ENCODE peak calls at places on chromosome 20, in seven cellular contexts. One of them, this sample, is unnamed. For H3K36me3, the result is how much of the 10 kb centered on the place peaks cover.

GRCh38 chr20:16821211-16822089 is 73.3 kb downstream of the OTOR start:
- DNase-seq in GM12878: no peak
- DNase-seq in HCT116: peak
- DNase-seq in HepG2: peak
- DNase-seq in GM23338: peak
- DNase-seq in K562: peak
- DNase-seq in SK-N-SH: peak
- DNase-seq in this sample: peak

GRCh38 chr20:52420805-52421204 is 229.2 kb upstream of the ZFP64 start:
- DNase-seq in GM12878: no peak
- DNase-seq in HCT116: no peak
- DNase-seq in HepG2: no peak
- DNase-seq in GM23338: no peak
- DNase-seq in K562: no peak
- DNase-seq in SK-N-SH: no peak
- DNase-seq in this sample: no peak

GRCh38 chr20:1324598-1325172 is 4.3 kb downstream of the SDCBP2 start:
- DNase-seq in GM12878: no peak
- DNase-seq in HCT116: no peak
- DNase-seq in HepG2: no peak
- DNase-seq in GM23338: no peak
- DNase-seq in K562: peak
- DNase-seq in SK-N-SH: no peak
- DNase-seq in this sample: no peak

GRCh38 chr20:5104479-5104878 is 15.3 kb downstream of the PCNA start:
- DNase-seq in GM12878: no peak
- DNase-seq in HCT116: no peak
- DNase-seq in HepG2: no peak
- DNase-seq in GM23338: no peak
- DNase-seq in K562: no peak
- DNase-seq in SK-N-SH: no peak
- DNase-seq in this sample: no peak

GRCh38 chr20:38755324-38755910 is 7.2 kb downstream of the ACTR5 start:
- DNase-seq in GM12878: no peak
- DNase-seq in HCT116: no peak
- DNase-seq in HepG2: no peak
- DNase-seq in GM23338: no peak
- DNase-seq in K562: no peak
- DNase-seq in SK-N-SH: no peak
- DNase-seq in this sample: no peak

GRCh38 chr20:11467436-11467835 is 450.3 kb upstream of the BTBD3 start:
- DNase-seq in GM12878: no peak
- DNase-seq in HCT116: no peak
- DNase-seq in HepG2: no peak
- DNase-seq in GM23338: no peak
- DNase-seq in K562: no peak
- DNase-seq in SK-N-SH: no peak
- DNase-seq in this sample: no peak

GRCh38 chr20:34364013-34364382 is 925 bp downstream of the ITCH start:
- DNase-seq in GM12878: no peak
- DNase-seq in HCT116: no peak
- DNase-seq in HepG2: no peak
- DNase-seq in GM23338: no peak
- DNase-seq in K562: peak
- DNase-seq in SK-N-SH: no peak
- DNase-seq in this sample: no peak

GRCh38 chr20:49867453-49868215 is 47.7 kb downstream of the SPATA2 start:
- DNase-seq in GM12878: peak
- DNase-seq in HCT116: no peak
- DNase-seq in HepG2: no peak
- DNase-seq in GM23338: peak
- DNase-seq in K562: no peak
- DNase-seq in SK-N-SH: no peak
- DNase-seq in this sample: no peak

GRCh38 chr20:23050847-23051627 is 1.6 kb upstream of the THBD start:
- DNase-seq in GM12878: no peak
- DNase-seq in HCT116: peak
- DNase-seq in HepG2: no peak
- DNase-seq in GM23338: peak
- DNase-seq in K562: peak
- DNase-seq in SK-N-SH: no peak
- DNase-seq in this sample: no peak

GRCh38 chr20:48015943-48016723 is 230.9 kb upstream of the SULF2 start:
- DNase-seq in GM12878: no peak
- DNase-seq in HCT116: no peak
- DNase-seq in HepG2: no peak
- DNase-seq in GM23338: no peak
- DNase-seq in K562: no peak
- DNase-seq in SK-N-SH: no peak
- DNase-seq in this sample: no peak

GRCh38 chr20:48405909-48406308 is 421.9 kb downstream of the PREX1 start:
- DNase-seq in GM12878: no peak
- DNase-seq in HCT116: no peak
- DNase-seq in HepG2: peak
- DNase-seq in GM23338: peak
- DNase-seq in K562: peak
- DNase-seq in SK-N-SH: peak
- DNase-seq in this sample: no peak

DNA sequence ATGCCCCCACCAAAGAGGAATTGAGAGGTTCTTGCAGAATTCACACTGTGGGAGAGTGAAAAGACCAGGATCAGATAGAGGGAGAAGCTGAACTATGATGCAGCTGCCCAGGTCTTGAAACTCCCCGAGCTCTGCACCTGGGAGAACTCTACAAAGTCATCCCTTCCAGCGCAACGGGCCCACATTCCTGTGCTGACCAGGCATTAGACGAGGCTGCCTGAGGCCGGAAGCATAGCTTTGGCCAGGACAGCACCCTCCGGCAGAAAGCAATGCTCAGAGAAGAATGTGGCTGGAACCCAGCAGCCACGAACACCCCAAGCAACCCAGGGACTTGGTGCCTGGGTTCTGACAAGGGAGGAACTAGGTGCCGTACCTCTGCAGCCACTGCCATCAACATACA is 281.5 kb upstream of the CDH4 start:
- DNase-seq in GM12878: no peak
- DNase-seq in HCT116: no peak
- DNase-seq in HepG2: no peak
- DNase-seq in GM23338: no peak
- DNase-seq in K562: no peak
- DNase-seq in SK-N-SH: no peak
- DNase-seq in this sample: no peak
- TF ChIP-seq REST in GM12878: no peak
- TF ChIP-seq REST in HCT116: no peak
- TF ChIP-seq REST in HepG2: no peak
- TF ChIP-seq REST in GM23338: no peak
- TF ChIP-seq REST in K562: no peak
- TF ChIP-seq REST in SK-N-SH: no peak
- TF ChIP-seq REST in this sample: no peak

GRCh38 chr20:45957021-45957941 is 14.7 kb downstream of the ZNF335 start:
- DNase-seq in GM12878: no peak
- DNase-seq in HCT116: no peak
- DNase-seq in HepG2: no peak
- DNase-seq in GM23338: no peak
- DNase-seq in K562: no peak
- DNase-seq in SK-N-SH: no peak
- DNase-seq in this sample: no peak
- H3K36me3 ChIP-seq in GM12878: under half
- H3K36me3 ChIP-seq in HCT116: under half
- H3K36me3 ChIP-seq in HepG2: half or more
- H3K36me3 ChIP-seq in GM23338: under half
- H3K36me3 ChIP-seq in K562: half or more
- H3K36me3 ChIP-seq in SK-N-SH: half or more
- H3K36me3 ChIP-seq in this sample: under half

DNA sequence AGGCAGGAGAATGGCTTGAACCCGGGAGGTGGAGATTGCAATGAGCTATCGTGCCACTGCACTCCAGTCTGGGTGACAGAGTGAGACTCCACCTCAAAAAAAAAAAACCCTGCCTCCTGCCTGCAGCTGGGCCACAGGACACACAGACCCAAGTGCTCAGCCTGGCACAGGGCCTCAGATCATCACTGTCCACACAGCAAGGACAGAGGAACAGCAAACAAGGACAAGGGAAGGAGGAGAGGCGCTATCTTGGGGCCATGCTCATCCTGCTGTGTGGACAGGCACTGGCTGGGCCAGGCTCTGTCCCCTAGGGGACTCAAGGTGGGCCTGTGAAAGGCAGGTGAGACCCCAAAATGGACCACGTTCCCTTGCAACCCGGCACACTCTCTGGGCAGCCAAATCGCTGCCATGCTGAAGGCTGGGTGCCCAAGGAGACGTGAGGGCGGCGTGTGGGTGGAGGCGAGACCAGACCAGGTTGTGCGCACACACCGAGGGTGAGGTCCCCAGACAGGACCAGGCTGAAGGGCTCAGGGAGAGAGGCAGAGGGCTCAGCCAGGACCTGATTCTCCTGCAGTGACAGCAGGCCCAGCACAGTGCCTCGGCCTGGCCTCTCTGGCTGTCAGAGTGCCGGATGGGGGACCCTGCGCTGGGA is 9.1 kb downstream of the UCKL1 start:
- DNase-seq in GM12878: no peak
- DNase-seq in HCT116: no peak
- DNase-seq in HepG2: no peak
- DNase-seq in GM23338: no peak
- DNase-seq in K562: no peak
- DNase-seq in SK-N-SH: no peak
- DNase-seq in this sample: no peak
- TF ChIP-seq REST in GM12878: no peak
- TF ChIP-seq REST in HCT116: no peak
- TF ChIP-seq REST in HepG2: no peak
- TF ChIP-seq REST in GM23338: no peak
- TF ChIP-seq REST in K562: no peak
- TF ChIP-seq REST in SK-N-SH: no peak
- TF ChIP-seq REST in this sample: no peak

GRCh38 chr20:54095824-54096223 is 25.4 kb upstream of the BCAS1 start:
- DNase-seq in GM12878: no peak
- DNase-seq in HCT116: no peak
- DNase-seq in HepG2: no peak
- DNase-seq in GM23338: no peak
- DNase-seq in K562: no peak
- DNase-seq in SK-N-SH: no peak
- DNase-seq in this sample: no peak
- H3K36me3 ChIP-seq in GM12878: under half
- H3K36me3 ChIP-seq in HCT116: under half
- H3K36me3 ChIP-seq in HepG2: under half
- H3K36me3 ChIP-seq in GM23338: under half
- H3K36me3 ChIP-seq in K562: under half
- H3K36me3 ChIP-seq in SK-N-SH: under half
- H3K36me3 ChIP-seq in this sample: under half

GRCh38 chr20:62306440-62307187 is 3.8 kb downstream of the ADRM1 start:
- DNase-seq in GM12878: no peak
- DNase-seq in HCT116: no peak
- DNase-seq in HepG2: no peak
- DNase-seq in GM23338: no peak
- DNase-seq in K562: no peak
- DNase-seq in SK-N-SH: no peak
- DNase-seq in this sample: no peak
- TF ChIP-seq REST in GM12878: no peak
- TF ChIP-seq REST in HCT116: no peak
- TF ChIP-seq REST in HepG2: no peak
- TF ChIP-seq REST in GM23338: no peak
- TF ChIP-seq REST in K562: no peak
- TF ChIP-seq REST in SK-N-SH: no peak
- TF ChIP-seq REST in this sample: no peak

GRCh38 chr20:63427206-63427605 is 45.2 kb downstream of the KCNQ2 start:
- DNase-seq in GM12878: no peak
- DNase-seq in HCT116: no peak
- DNase-seq in HepG2: no peak
- DNase-seq in GM23338: no peak
- DNase-seq in K562: no peak
- DNase-seq in SK-N-SH: no peak
- DNase-seq in this sample: no peak
- H3K36me3 ChIP-seq in GM12878: under half
- H3K36me3 ChIP-seq in HCT116: under half
- H3K36me3 ChIP-seq in HepG2: under half
- H3K36me3 ChIP-seq in GM23338: under half
- H3K36me3 ChIP-seq in K562: under half
- H3K36me3 ChIP-seq in SK-N-SH: under half
- H3K36me3 ChIP-seq in this sample: under half

GRCh38 chr20:61960836-61961235 is 104.8 kb downstream of the TAF4 start:
- DNase-seq in GM12878: no peak
- DNase-seq in HCT116: no peak
- DNase-seq in HepG2: no peak
- DNase-seq in GM23338: no peak
- DNase-seq in K562: no peak
- DNase-seq in SK-N-SH: no peak
- DNase-seq in this sample: no peak

GRCh38 chr20:61958773-61959172 is 106.9 kb downstream of the TAF4 start:
- DNase-seq in GM12878: no peak
- DNase-seq in HCT116: no peak
- DNase-seq in HepG2: no peak
- DNase-seq in GM23338: no peak
- DNase-seq in K562: no peak
- DNase-seq in SK-N-SH: no peak
- DNase-seq in this sample: no peak

GRCh38 chr20:61956396-61957342 is 109.0 kb downstream of the TAF4 start:
- DNase-seq in GM12878: no peak
- DNase-seq in HCT116: no peak
- DNase-seq in HepG2: peak
- DNase-seq in GM23338: no peak
- DNase-seq in K562: no peak
- DNase-seq in SK-N-SH: no peak
- DNase-seq in this sample: peak

GRCh38 chr20:61957961-61958715 is 107.5 kb downstream of the TAF4 start:
- DNase-seq in GM12878: no peak
- DNase-seq in HCT116: no peak
- DNase-seq in HepG2: no peak
- DNase-seq in GM23338: no peak
- DNase-seq in K562: no peak
- DNase-seq in SK-N-SH: no peak
- DNase-seq in this sample: no peak

GRCh38 chr20:61959301-61959700 is 106.4 kb downstream of the TAF4 start:
- DNase-seq in GM12878: no peak
- DNase-seq in HCT116: peak
- DNase-seq in HepG2: no peak
- DNase-seq in GM23338: peak
- DNase-seq in K562: peak
- DNase-seq in SK-N-SH: no peak
- DNase-seq in this sample: no peak
- TF ChIP-seq REST in GM12878: no peak
- TF ChIP-seq REST in HCT116: no peak
- TF ChIP-seq REST in HepG2: no peak
- TF ChIP-seq REST in GM23338: no peak
- TF ChIP-seq REST in K562: no peak
- TF ChIP-seq REST in SK-N-SH: no peak
- TF ChIP-seq REST in this sample: no peak

DNA sequence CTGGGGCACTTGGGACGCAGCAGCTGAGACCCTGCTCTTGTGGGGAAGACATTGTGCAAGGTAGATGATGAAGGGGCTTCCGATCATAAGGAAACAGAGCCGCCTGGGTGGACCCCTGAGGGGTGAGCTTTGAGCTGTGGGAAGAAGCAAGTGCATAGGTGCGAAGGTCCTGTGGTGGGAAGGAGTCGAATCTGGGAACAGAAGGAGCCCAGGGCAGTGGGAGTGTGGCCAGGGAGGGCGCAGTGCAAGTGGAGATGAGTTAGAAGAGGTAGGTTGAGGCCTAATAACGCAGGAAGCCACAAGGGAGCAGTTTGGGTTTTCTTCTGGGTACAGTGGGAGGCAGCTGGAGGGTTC is 10.3 kb downstream of the RBM38 start:
- DNase-seq in GM12878: no peak
- DNase-seq in HCT116: no peak
- DNase-seq in HepG2: no peak
- DNase-seq in GM23338: no peak
- DNase-seq in K562: no peak
- DNase-seq in SK-N-SH: no peak
- DNase-seq in this sample: no peak
- H3K36me3 ChIP-seq in GM12878: under half
- H3K36me3 ChIP-seq in HCT116: under half
- H3K36me3 ChIP-seq in HepG2: half or more
- H3K36me3 ChIP-seq in GM23338: under half
- H3K36me3 ChIP-seq in K562: half or more
- H3K36me3 ChIP-seq in SK-N-SH: under half
- H3K36me3 ChIP-seq in this sample: under half

This sample was measured in Panc1.